ENCODE peak calls at places on chromosomes 13 and 19, in ten cellular contexts. C is GM12865, F is left ventricle myocardium inferior, H is progenitor cell of endocrine pancreas, J is glutamatergic neuron, S is osteocyte, G is PC-3, E is upper lobe of right lung, Y is K562, A is esophagus squamous epithelium. N is an unnamed sample.

GRCh38 chr19:15562861-15563260 is 52.2 kb upstream of the CYP4F8 start:
- DNase-seq in J (no peak), F (no peak), S (no peak), H (no peak), G (peak), Y (no peak), C (no peak), A (no peak), E (no peak), N (no peak)

GRCh38 chr13:28049215-28049614 is 51.2 kb downstream of the FLT3 start:
- DNase-seq in F (no peak), G (no peak), J (no peak), Y (no peak), H (no peak), S (no peak), E (no peak), C (peak), A (no peak), N (no peak)

GRCh38 chr19:5018224-5019015 is 49.5 kb downstream of the KDM4B start:
- DNase-seq in H (no peak), G (no peak), A (no peak), J (no peak), S (no peak), E (no peak), F (no peak), C (no peak), Y (no peak), N (no peak)

GRCh38 chr13:50928609-50929274 is 19.2 kb downstream of the RNASEH2B start:
- DNase-seq in E (no peak), Y (no peak), S (no peak), H (no peak), G (no peak), A (no peak), C (no peak), J (no peak), F (no peak), N (no peak)

GRCh38 chr13:31761951-31762350 is 22.6 kb downstream of the RXFP2 start:
- DNase-seq in F (no peak), Y (no peak), H (no peak), S (no peak), G (no peak), E (no peak), J (no peak), A (no peak), C (no peak), N (no peak)

GRCh38 chr13:29483211-29483610 is 112.3 kb downstream of the SLC7A1 start:
- DNase-seq in J (no peak), C (no peak), S (no peak), H (no peak), Y (no peak), A (no peak), F (peak), G (no peak), E (peak), N (no peak)

GRCh38 chr19:47713046-47714021 is at the start of gene EHD2:
- DNase-seq in J (peak), C (no peak), F (peak), G (no peak), Y (peak), A (no peak), E (peak), H (no peak), S (peak), N (no peak)

GRCh38 chr13:95553614-95554385 is 1.3 kb downstream of the CLDN10 start:
- DNase-seq in H (no peak), A (no peak), S (no peak), G (peak), E (no peak), C (no peak), J (peak), Y (no peak), F (no peak), N (no peak)

GRCh38 chr13:65965496-65965895 is 1264.6 kb downstream of the PCDH9 start:
- DNase-seq in Y (no peak), C (no peak), S (no peak), A (no peak), H (no peak), J (no peak), G (peak), E (no peak), F (no peak), N (no peak)

GRCh38 chr19:1575323-1576241 is 7.5 kb upstream of the MEX3D start:
- DNase-seq in E (no peak), S (no peak), J (no peak), Y (no peak), A (no peak), H (no peak), C (no peak), G (no peak), F (no peak), N (no peak)

GRCh38 chr19:44576843-44577565 is 36.4 kb upstream of the IGSF23 start:
- DNase-seq in A (no peak), S (peak), E (no peak), Y (peak), C (peak), G (peak), J (no peak), H (no peak), F (no peak), N (no peak)

GRCh38 chr19:54190503-54190941 is 586 bp upstream of the TSEN34 start:
- DNase-seq in S (peak), H (peak), J (peak), C (peak), F (peak), E (peak), A (peak), Y (peak), G (peak), N (peak)

GRCh38 chr19:5321851-5322681 is 18.5 kb downstream of the PTPRS start:
- DNase-seq in G (no peak), C (peak), Y (peak), H (no peak), J (peak), A (no peak), F (no peak), E (no peak), S (no peak), N (peak)

GRCh38 chr13:49214917-49215376 is 5.2 kb upstream of the MLNR start:
- DNase-seq in J (no peak), S (no peak), E (peak), A (no peak), H (no peak), F (no peak), G (peak), C (peak), Y (no peak), N (peak)

GRCh38 chr13:110640591-110641029 is 25.3 kb downstream of the NAXD start:
- DNase-seq in G (no peak), F (peak), E (no peak), A (no peak), J (no peak), C (no peak), Y (no peak), S (no peak), H (no peak), N (no peak)

GRCh38 chr13:19267746-19268145 is 86.1 kb upstream of the TUBA3C start:
- DNase-seq in G (no peak), H (no peak), C (no peak), F (no peak), E (no peak), A (no peak), J (no peak), Y (no peak), S (no peak), N (no peak)

GRCh38 chr13:56351041-56351440 is 789.7 kb upstream of the PRR20A start:
- DNase-seq in A (no peak), E (no peak), C (no peak), G (peak), J (no peak), S (no peak), H (no peak), Y (no peak), F (no peak), N (no peak)

GRCh38 chr13:112240076-112240475 is 136.1 kb upstream of the SPACA7 start:
- DNase-seq in H (no peak), G (no peak), J (no peak), A (no peak), E (peak), F (no peak), S (no peak), C (no peak), Y (no peak), N (no peak)

GRCh38 chr13:42969558-42970172 is 22.4 kb downstream of the EPSTI1 start:
- DNase-seq in J (peak), H (peak), E (peak), G (peak), A (no peak), F (peak), S (peak), Y (peak), C (peak), N (no peak)

GRCh38 chr13:40271511-40271910 is 394.9 kb downstream of the FOXO1 start:
- DNase-seq in J (no peak), E (no peak), Y (no peak), F (peak), H (no peak), S (no peak), C (peak), A (no peak), G (no peak), N (no peak)

GRCh38 chr13:87123987-87124784 is 547.0 kb upstream of the SLITRK5 start:
- DNase-seq in J (peak), S (peak), C (no peak), H (no peak), F (peak), A (no peak), Y (no peak), E (no peak), G (peak), N (no peak)

GRCh38 chr19:31335716-31336115 is 13.5 kb downstream of the TSHZ3 start:
- DNase-seq in Y (no peak), A (no peak), F (no peak), E (no peak), H (no peak), C (no peak), G (no peak), S (no peak), J (no peak), N (no peak)

GRCh38 chr13:106407338-106407737 is 128.1 kb downstream of the EFNB2 start:
- DNase-seq in J (no peak), C (peak), G (peak), H (no peak), A (no peak), F (no peak), E (no peak), Y (no peak), S (no peak), N (no peak)

GRCh38 chr13:107590556-107590955 is 624.8 kb downstream of the LIG4 start:
- DNase-seq in F (no peak), S (no peak), G (no peak), H (no peak), A (no peak), Y (no peak), E (no peak), C (no peak), J (no peak), N (no peak)

GRCh38 chr13:33940898-33941297 is 122.9 kb downstream of the RFC3 start:
- DNase-seq in Y (no peak), C (no peak), J (no peak), G (no peak), F (no peak), E (no peak), A (no peak), S (no peak), H (no peak), N (no peak)

GRCh38 chr13:31909889-31910551 is 121.6 kb upstream of the FRY start:
- DNase-seq in A (no peak), G (peak), Y (peak), J (peak), F (no peak), S (no peak), E (no peak), H (peak), C (peak), N (peak)

GRCh38 chr19:3470500-3471128 is 9.7 kb downstream of the SMIM24 start:
- DNase-seq in F (no peak), H (no peak), S (no peak), E (no peak), J (no peak), A (no peak), Y (no peak), G (no peak), C (no peak), N (no peak)

GRCh38 chr13:91739751-91740150 is 341.3 kb downstream of the GPC5 start:
- DNase-seq in G (no peak), J (no peak), Y (no peak), F (no peak), C (no peak), E (no peak), S (no peak), A (no peak), H (no peak), N (no peak)

GRCh38 chr13:25882732-25883357 is 169.0 kb downstream of the SHISA2 start:
- DNase-seq in Y (no peak), G (no peak), S (no peak), F (no peak), H (no peak), C (no peak), J (no peak), A (no peak), E (no peak), N (no peak)

GRCh38 chr19:50906217-50906616 is 5.0 kb downstream of the KLK4 start:
- DNase-seq in H (peak), C (peak), E (no peak), J (peak), A (no peak), Y (peak), S (no peak), G (peak), F (no peak), N (no peak)

GRCh38 chr19:55452381-55453325 is 8.8 kb downstream of the ISOC2 start:
- DNase-seq in G (peak), S (peak), E (no peak), H (peak), F (peak), A (no peak), J (peak), C (peak), Y (peak), N (no peak)

GRCh38 chr19:14837391-14837790 is 2.4 kb upstream of the OR7A5 start:
- DNase-seq in J (no peak), E (no peak), A (no peak), S (no peak), F (no peak), Y (no peak), G (no peak), H (no peak), C (no peak), N (no peak)

DNA sequence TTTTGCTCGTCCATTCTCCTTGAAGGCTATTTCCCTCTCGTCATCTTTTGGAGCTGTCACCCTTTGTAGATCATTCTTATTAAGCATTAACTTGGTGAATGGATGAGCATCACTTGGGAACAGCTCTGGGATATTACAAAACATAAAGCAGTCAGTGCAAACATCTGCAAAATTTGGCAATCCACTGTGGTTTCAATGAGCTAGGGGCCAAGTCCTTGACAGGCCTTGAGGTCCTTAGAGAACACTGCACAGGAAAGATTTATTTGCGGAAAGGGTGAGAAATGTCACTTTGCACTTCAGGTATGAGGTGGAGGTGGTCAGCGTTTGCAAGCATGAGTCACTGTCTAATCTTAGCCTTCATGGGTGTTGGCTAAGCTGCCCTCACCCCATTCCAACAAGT is 239.7 kb upstream of the MAB21L1 start:
- DNase-seq in J (no peak), Y (no peak), H (no peak), E (no peak), F (no peak), S (no peak), G (peak), A (no peak), C (peak), N (no peak)
- TF ChIP-seq CTCF in J (no peak), Y (no peak), H (no peak), E (no peak), F (no peak), S (no peak), G (no peak), A (no peak), C (no peak), N (no peak)

DNA sequence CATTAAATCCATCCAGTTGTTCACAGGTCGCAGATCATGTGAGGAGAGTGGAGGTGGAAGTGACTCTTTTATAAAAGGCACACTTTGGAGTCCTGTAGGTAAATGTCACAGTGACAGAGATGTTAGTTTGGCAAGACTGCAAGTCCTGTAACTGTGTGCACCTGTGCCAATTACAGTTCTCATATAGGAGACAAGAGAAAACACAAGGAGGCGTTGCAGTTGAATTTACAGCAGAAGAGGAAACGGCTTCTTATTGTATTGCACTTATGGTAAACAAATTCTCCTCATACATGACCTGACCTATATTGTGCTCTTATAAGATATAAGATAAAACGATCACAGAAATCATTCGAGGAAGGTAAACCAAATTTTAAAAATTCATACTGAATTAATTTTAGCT is 732.8 kb upstream of the SLC10A2 start:
- DNase-seq in S (no peak), G (peak), A (no peak), H (no peak), J (no peak), F (no peak), E (no peak), Y (no peak), C (no peak), N (no peak)
- TF ChIP-seq CTCF in S (no peak), G (peak), A (no peak), H (no peak), J (no peak), F (no peak), E (no peak), Y (no peak), C (no peak), N (no peak)

GRCh38 chr13:35789335-35790166 is 313.1 kb upstream of the MAB21L1 start:
- DNase-seq in Y (no peak), J (no peak), S (no peak), G (peak), H (no peak), E (no peak), A (no peak), C (peak), F (no peak), N (no peak)
- TF ChIP-seq CTCF in Y (no peak), J (peak), S (peak), G (peak), H (peak), E (peak), A (peak), C (peak), F (peak), N (peak)

DNA sequence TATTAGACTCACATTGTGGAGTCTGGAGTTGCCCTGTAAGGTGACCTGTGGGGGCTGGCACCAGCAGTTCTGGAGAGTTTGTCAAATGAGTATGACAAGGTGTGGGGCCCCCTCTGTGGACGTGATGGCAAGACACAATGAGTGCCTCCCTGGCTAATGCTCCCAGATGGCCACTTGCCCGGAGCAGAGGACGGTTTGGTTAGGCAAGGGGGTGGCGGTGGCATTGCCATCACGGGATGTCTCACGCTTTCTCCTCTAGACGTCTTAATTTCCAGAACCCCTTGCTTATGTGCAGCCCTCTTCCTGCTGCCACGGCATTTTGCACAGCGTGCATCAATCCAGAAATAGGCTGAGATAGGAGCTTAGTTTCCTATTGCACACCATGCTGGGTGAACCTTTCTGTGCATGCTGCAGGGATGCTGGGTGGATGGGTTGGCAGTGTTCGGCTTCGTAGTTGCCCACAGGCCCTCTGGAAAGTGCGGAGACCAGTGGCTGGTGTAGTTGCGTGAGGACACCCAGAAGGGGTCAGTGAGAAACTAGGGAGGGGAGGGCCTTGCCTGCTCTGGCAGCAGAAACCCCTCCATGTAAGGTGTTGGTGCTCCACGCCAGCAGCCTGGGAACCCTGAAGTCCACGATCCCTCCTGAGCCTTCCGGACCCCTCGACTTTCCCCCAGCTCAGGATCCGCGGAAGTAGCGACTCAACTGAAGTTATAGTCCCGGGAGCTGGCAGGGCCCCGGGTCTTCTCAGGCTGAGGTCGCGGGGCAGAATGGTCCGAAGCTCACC is 18.1 kb upstream of the LRP3 start:
- DNase-seq in S (no peak), J (peak), H (peak), Y (no peak), C (no peak), G (no peak), F (no peak), A (peak), E (no peak), N (peak)
- TF ChIP-seq CTCF in S (no peak), J (no peak), H (no peak), Y (no peak), C (no peak), G (no peak), F (no peak), A (no peak), E (no peak), N (no peak)